ENCODE peak calls at places on chromosome 4, in seven cellular contexts. G is cardiac fibroblast, N is tibial artery, J is left ventricle myocardium inferior, Z is lung, X is HFF-Myc, H is heart left ventricle. T is an unnamed sample.

GRCh38 chr4:46837639-46838038 is 71.4 kb downstream of the COX7B2 start:
- DNase-seq in G (no peak), N (no peak), J (no peak), Z (no peak), X (no peak), H (no peak), T (no peak)

GRCh38 chr4:92307886-92308285 is 4.1 kb downstream of the GRID2 start:
- DNase-seq in G (no peak), N (no peak), J (no peak), Z (no peak), X (no peak), H (no peak), T (no peak)

GRCh38 chr4:184280104-184280503 is 62.4 kb upstream of the ENPP6 start:
- DNase-seq in G (no peak), N (no peak), J (no peak), Z (no peak), X (no peak), H (no peak), T (no peak)

GRCh38 chr4:55411621-55412020 is 15.9 kb downstream of the TMEM165 start:
- DNase-seq in G (no peak), N (no peak), J (no peak), Z (no peak), X (no peak), H (no peak), T (no peak)

GRCh38 chr4:145177511-145177905 is 2.9 kb downstream of the OTUD4 start:
- DNase-seq in G (peak; percentile 56), N (no peak), J (no peak), Z (no peak), X (no peak), H (no peak), T (no peak)

GRCh38 chr4:112563431-112564200 is 47.6 kb upstream of the NEUROG2 start:
- DNase-seq in G (no peak), N (no peak), J (no peak), Z (no peak), X (no peak), H (no peak), T (no peak)

GRCh38 chr4:153393397-153393796 is 48.9 kb downstream of the MND1 start:
- DNase-seq in G (peak; percentile 50), N (peak; percentile 60), J (no peak), Z (peak; percentile 50), X (no peak), H (no peak), T (no peak)

GRCh38 chr4:124722069-124722468 is 9.5 kb upstream of the ANKRD50 start:
- DNase-seq in G (no peak), N (no peak), J (no peak), Z (no peak), X (no peak), H (no peak), T (no peak)

GRCh38 chr4:101806914-101807313 is 16.4 kb downstream of the BANK1 start:
- DNase-seq in G (peak; percentile 38), N (no peak), J (no peak), Z (no peak), X (no peak), H (no peak), T (peak; percentile 53)

GRCh38 chr4:121773873-121774272 is 8.9 kb upstream of the SMIM43 start:
- DNase-seq in G (no peak), N (no peak), J (no peak), Z (no peak), X (no peak), H (no peak), T (no peak)

GRCh38 chr4:121771869-121772268 is 6.9 kb upstream of the SMIM43 start:
- DNase-seq in G (no peak), N (no peak), J (no peak), Z (no peak), X (no peak), H (no peak), T (no peak)

GRCh38 chr4:121777625-121778024 is 12.7 kb upstream of the SMIM43 start:
- DNase-seq in G (no peak), N (no peak), J (no peak), Z (no peak), X (no peak), H (no peak), T (no peak)

GRCh38 chr4:121778991-121779628 is 14.1 kb upstream of the SMIM43 start:
- DNase-seq in G (peak; percentile 88), N (no peak), J (no peak), Z (no peak), X (no peak), H (no peak), T (no peak)

GRCh38 chr4:121776610-121777401 is 11.8 kb upstream of the SMIM43 start:
- DNase-seq in G (no peak), N (no peak), J (no peak), Z (no peak), X (no peak), H (no peak), T (no peak)
- TF ChIP-seq CTCF in G (no peak), N (no peak), J (no peak), Z (no peak), X (no peak), H (no peak), T (no peak)

GRCh38 chr4:20773144-20773997 is 73.1 kb downstream of the PACRGL start:
- DNase-seq in G (peak; percentile 77), N (peak; percentile 22), J (no peak), Z (peak; percentile 41), X (peak; percentile 58), H (peak; percentile 57), T (peak; percentile 41)
- TF ChIP-seq CTCF in G (peak; percentile 72), N (peak; percentile 51), J (peak; percentile 68), Z (peak; percentile 48), X (peak; percentile 71), H (peak; percentile 67), T (peak; percentile 64)

DNA sequence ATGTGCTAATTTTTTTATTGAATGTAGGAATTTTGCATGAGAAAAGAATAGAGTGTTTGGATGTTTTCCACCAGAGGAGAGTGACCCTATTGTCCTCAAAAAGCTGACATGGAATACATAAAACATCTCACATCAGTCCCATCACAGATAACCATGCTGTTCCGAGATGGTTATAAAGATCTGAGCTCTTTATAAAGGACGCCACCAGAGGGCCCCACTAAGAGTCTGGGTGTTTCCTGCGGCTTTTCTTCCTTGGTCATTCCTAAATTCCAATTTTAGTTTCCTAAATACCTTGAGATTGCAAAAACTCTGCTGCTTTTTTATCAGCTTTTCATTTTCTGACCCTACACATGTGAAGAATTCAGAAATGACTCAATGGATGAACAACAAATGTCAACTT is 504.5 kb upstream of the FRG1 start:
- DNase-seq in G (no peak), N (no peak), J (no peak), Z (no peak), X (no peak), H (no peak), T (no peak)
- TF ChIP-seq CTCF in G (no peak), N (no peak), J (peak; percentile 42), Z (no peak), X (peak; percentile 21), H (peak; percentile 25), T (no peak)

DNA sequence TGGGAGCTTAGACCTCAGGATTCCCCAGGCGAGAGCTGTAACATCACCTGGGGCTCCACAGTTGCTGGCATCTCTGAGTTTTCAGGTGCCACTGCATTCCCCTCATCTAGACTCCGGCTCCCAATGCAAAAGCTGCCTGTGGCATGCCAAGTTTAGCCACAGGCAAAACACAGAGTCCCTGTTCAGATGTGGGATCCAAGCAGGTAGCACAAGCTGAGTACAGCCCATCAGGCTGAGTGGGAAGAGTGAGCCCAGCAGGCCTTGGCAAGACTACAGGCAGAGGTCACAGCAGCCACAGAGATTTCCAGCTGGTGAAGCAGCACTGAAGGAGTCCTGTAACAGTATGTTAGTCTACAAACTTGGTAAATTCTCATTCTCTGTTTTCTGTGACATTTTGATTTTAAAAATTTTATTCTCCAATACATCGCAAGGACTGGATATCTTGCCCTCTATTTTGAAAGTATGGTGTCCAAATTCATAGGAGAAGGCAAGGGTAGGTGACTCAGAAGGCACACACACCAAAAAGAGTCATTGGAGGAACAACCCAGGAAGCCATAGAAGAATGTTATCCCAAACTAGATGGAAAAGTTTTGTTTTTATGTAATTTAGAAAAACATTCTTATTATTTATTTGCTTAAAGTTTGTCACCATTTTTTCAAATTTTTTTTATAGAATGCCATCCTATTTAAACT is 13.6 kb upstream of the CXCL2 start:
- DNase-seq in G (peak; percentile 46), N (no peak), J (no peak), Z (no peak), X (no peak), H (no peak), T (no peak)
- TF ChIP-seq CTCF in G (no peak), N (no peak), J (no peak), Z (no peak), X (no peak), H (no peak), T (no peak)

GRCh38 chr4:2443986-2444740 is 24.7 kb upstream of the RNF4 start:
- DNase-seq in G (no peak), N (no peak), J (no peak), Z (no peak), X (no peak), H (no peak), T (no peak)

GRCh38 chr4:2442175-2442993 is 23.6 kb downstream of the CFAP99 start:
- DNase-seq in G (no peak), N (no peak), J (no peak), Z (no peak), X (no peak), H (no peak), T (no peak)

GRCh38 chr4:2438822-2439718 is 20.3 kb downstream of the CFAP99 start:
- DNase-seq in G (no peak), N (no peak), J (no peak), Z (no peak), X (no peak), H (no peak), T (no peak)

GRCh38 chr4:2443061-2443730 is 24.4 kb downstream of the CFAP99 start:
- DNase-seq in G (no peak), N (no peak), J (no peak), Z (no peak), X (no peak), H (no peak), T (no peak)

GRCh38 chr4:2441393-2442174 is 22.8 kb downstream of the CFAP99 start:
- DNase-seq in G (peak; percentile 70), N (no peak), J (peak; percentile 47), Z (peak; percentile 42), X (peak; percentile 20), H (no peak), T (peak; percentile 92)
- TF ChIP-seq CTCF in G (peak; percentile 91), N (peak; percentile 44), J (peak; percentile 74), Z (peak; percentile 22), X (peak; percentile 79), H (peak; percentile 72), T (peak; percentile 87)